ENCODE peak calls at places on chromosomes 12 and 14, in five cellular contexts. One of them, this sample, is unnamed.

GRCh38 chr14:61894452-61895077 is 132.3 kb downstream of the SNAPC1 start:
- DNase-seq in ACHN: peak; percentile 61
- DNase-seq in GM13977: peak; percentile 54
- DNase-seq in globus pallidus: peak; percentile 26
- DNase-seq in NCI-H1436: peak; percentile 78
- DNase-seq in this sample: peak; percentile 82

GRCh38 chr12:69475237-69475984 is 5.2 kb downstream of the FRS2 start:
- DNase-seq in ACHN: peak; percentile 67
- DNase-seq in globus pallidus: no peak
- DNase-seq in GM13977: no peak
- DNase-seq in NCI-H1436: no peak
- DNase-seq in this sample: no peak

GRCh38 chr12:46546634-46547273 is 174.2 kb upstream of the SLC38A2 start:
- DNase-seq in NCI-H1436: no peak
- DNase-seq in ACHN: no peak
- DNase-seq in GM13977: peak; percentile 64
- DNase-seq in globus pallidus: no peak
- DNase-seq in this sample: no peak

GRCh38 chr14:24816929-24817637 is 183.1 kb upstream of the GZMB start:
- DNase-seq in NCI-H1436: no peak
- DNase-seq in ACHN: no peak
- DNase-seq in GM13977: no peak
- DNase-seq in globus pallidus: no peak
- DNase-seq in this sample: no peak

GRCh38 chr12:138898-139534 is 72.4 kb downstream of the IQSEC3 start:
- DNase-seq in globus pallidus: no peak
- DNase-seq in ACHN: no peak
- DNase-seq in NCI-H1436: no peak
- DNase-seq in GM13977: no peak
- DNase-seq in this sample: no peak

GRCh38 chr12:17511369-17511768 is 578.6 kb downstream of the RERGL start:
- DNase-seq in NCI-H1436: no peak
- DNase-seq in GM13977: no peak
- DNase-seq in ACHN: peak; percentile 29
- DNase-seq in globus pallidus: no peak
- DNase-seq in this sample: no peak

GRCh38 chr14:24123465-24124417 is 6.7 kb upstream of the FITM1 start:
- DNase-seq in ACHN: no peak
- DNase-seq in globus pallidus: no peak
- DNase-seq in GM13977: no peak
- DNase-seq in NCI-H1436: no peak
- DNase-seq in this sample: no peak

GRCh38 chr12:123151679-123152454 is 977 bp upstream of the PITPNM2 start:
- DNase-seq in GM13977: peak; percentile 42
- DNase-seq in globus pallidus: no peak
- DNase-seq in NCI-H1436: no peak
- DNase-seq in ACHN: no peak
- DNase-seq in this sample: no peak

GRCh38 chr12:101470939-101471338 is 4.2 kb upstream of the SPIC start:
- DNase-seq in globus pallidus: no peak
- DNase-seq in GM13977: no peak
- DNase-seq in ACHN: no peak
- DNase-seq in NCI-H1436: no peak
- DNase-seq in this sample: no peak

GRCh38 chr14:23005861-23006534 is 3.9 kb downstream of the C14orf93 start:
- DNase-seq in GM13977: no peak
- DNase-seq in NCI-H1436: no peak
- DNase-seq in ACHN: no peak
- DNase-seq in globus pallidus: no peak
- DNase-seq in this sample: no peak

GRCh38 chr12:77442633-77443032 is 377.3 kb upstream of the E2F7 start:
- DNase-seq in GM13977: no peak
- DNase-seq in globus pallidus: no peak
- DNase-seq in ACHN: no peak
- DNase-seq in NCI-H1436: no peak
- DNase-seq in this sample: no peak

GRCh38 chr14:99481745-99482099 is 513 bp downstream of the CCNK start:
- DNase-seq in globus pallidus: no peak
- DNase-seq in ACHN: peak; percentile 45
- DNase-seq in GM13977: no peak
- DNase-seq in NCI-H1436: no peak
- DNase-seq in this sample: no peak

GRCh38 chr12:15278816-15279658 is 43.3 kb upstream of the PTPRO start:
- DNase-seq in GM13977: no peak
- DNase-seq in ACHN: no peak
- DNase-seq in NCI-H1436: no peak
- DNase-seq in globus pallidus: no peak
- DNase-seq in this sample: peak; percentile 76

GRCh38 chr12:109710747-109711595 is 2.7 kb upstream of the FAM222A start:
- DNase-seq in ACHN: no peak
- DNase-seq in globus pallidus: no peak
- DNase-seq in GM13977: no peak
- DNase-seq in NCI-H1436: no peak
- DNase-seq in this sample: no peak

GRCh38 chr12:15910864-15911696 is at the start of gene DERA:
- DNase-seq in ACHN: peak; percentile 94
- DNase-seq in globus pallidus: peak; percentile 77
- DNase-seq in GM13977: peak; percentile 74
- DNase-seq in NCI-H1436: peak; percentile 49
- DNase-seq in this sample: peak; percentile 42

GRCh38 chr12:16763901-16764300 is 157.9 kb upstream of the LMO3 start:
- DNase-seq in globus pallidus: no peak
- DNase-seq in ACHN: no peak
- DNase-seq in GM13977: no peak
- DNase-seq in NCI-H1436: no peak
- DNase-seq in this sample: no peak

GRCh38 chr12:632102-632696 is 31.0 kb downstream of the NINJ2 start:
- DNase-seq in globus pallidus: no peak
- DNase-seq in GM13977: no peak
- DNase-seq in ACHN: peak; percentile 62
- DNase-seq in NCI-H1436: no peak
- DNase-seq in this sample: no peak

GRCh38 chr12:102811125-102811737 is 105.8 kb downstream of the PAH start:
- DNase-seq in globus pallidus: no peak
- DNase-seq in GM13977: peak; percentile 29
- DNase-seq in NCI-H1436: peak; percentile 34
- DNase-seq in ACHN: peak; percentile 51
- DNase-seq in this sample: peak; percentile 50

GRCh38 chr14:50792058-50792477 is 38.9 kb downstream of the NIN start:
- DNase-seq in ACHN: no peak
- DNase-seq in GM13977: peak; percentile 31
- DNase-seq in NCI-H1436: no peak
- DNase-seq in globus pallidus: no peak
- DNase-seq in this sample: no peak

GRCh38 chr12:124548854-124549378 is 18.5 kb downstream of the NCOR2 start:
- DNase-seq in ACHN: peak; percentile 65
- DNase-seq in NCI-H1436: no peak
- DNase-seq in globus pallidus: peak; percentile 49
- DNase-seq in GM13977: no peak
- DNase-seq in this sample: no peak

GRCh38 chr12:102528111-102528510 is 47.7 kb upstream of the IGF1 start:
- DNase-seq in NCI-H1436: no peak
- DNase-seq in GM13977: no peak
- DNase-seq in ACHN: no peak
- DNase-seq in globus pallidus: no peak
- DNase-seq in this sample: no peak

GRCh38 chr14:70904376-70904775 is 2.9 kb upstream of the PCNX1 start:
- DNase-seq in globus pallidus: no peak
- DNase-seq in ACHN: no peak
- DNase-seq in GM13977: no peak
- DNase-seq in NCI-H1436: no peak
- DNase-seq in this sample: no peak

GRCh38 chr12:19978193-19978592 is 390.1 kb upstream of the PDE3A start:
- DNase-seq in ACHN: no peak
- DNase-seq in GM13977: no peak
- DNase-seq in globus pallidus: no peak
- DNase-seq in NCI-H1436: no peak
- DNase-seq in this sample: no peak

GRCh38 chr12:2892246-2892645 is 1.6 kb downstream of the TULP3 start:
- DNase-seq in ACHN: no peak
- DNase-seq in globus pallidus: no peak
- DNase-seq in GM13977: no peak
- DNase-seq in NCI-H1436: no peak
- DNase-seq in this sample: no peak

GRCh38 chr12:120797677-120798642 is 72.3 kb downstream of the ACADS start:
- DNase-seq in NCI-H1436: no peak
- DNase-seq in ACHN: no peak
- DNase-seq in globus pallidus: no peak
- DNase-seq in GM13977: no peak
- DNase-seq in this sample: no peak

GRCh38 chr14:91424813-91425719 is 7.4 kb upstream of the CCDC88C start:
- DNase-seq in NCI-H1436: no peak
- DNase-seq in globus pallidus: no peak
- DNase-seq in GM13977: no peak
- DNase-seq in ACHN: no peak
- DNase-seq in this sample: no peak

GRCh38 chr14:72423957-72424356 is 469.9 kb downstream of the DPF3 start:
- DNase-seq in ACHN: no peak
- DNase-seq in NCI-H1436: no peak
- DNase-seq in GM13977: no peak
- DNase-seq in globus pallidus: no peak
- DNase-seq in this sample: no peak

GRCh38 chr12:55996715-55997534 is at the start of gene SUOX:
- DNase-seq in GM13977: peak; percentile 98
- DNase-seq in globus pallidus: peak; percentile 98
- DNase-seq in NCI-H1436: peak; percentile 73
- DNase-seq in ACHN: peak; percentile 100
- DNase-seq in this sample: peak; percentile 88

GRCh38 chr12:106078358-106079025 is 60.3 kb downstream of the NUAK1 start:
- DNase-seq in NCI-H1436: no peak
- DNase-seq in GM13977: no peak
- DNase-seq in globus pallidus: peak; percentile 88
- DNase-seq in ACHN: peak; percentile 98
- DNase-seq in this sample: no peak

GRCh38 chr12:28954333-28954732 is 194.7 kb upstream of the FAR2 start:
- DNase-seq in ACHN: no peak
- DNase-seq in NCI-H1436: no peak
- DNase-seq in globus pallidus: no peak
- DNase-seq in GM13977: no peak
- DNase-seq in this sample: no peak

GRCh38 chr14:101855958-101856357 is 94.4 kb downstream of the PPP2R5C start:
- DNase-seq in NCI-H1436: no peak
- DNase-seq in GM13977: no peak
- DNase-seq in globus pallidus: no peak
- DNase-seq in ACHN: no peak
- DNase-seq in this sample: no peak

GRCh38 chr14:98786456-98786855 is 485.5 kb downstream of the BCL11B start:
- DNase-seq in ACHN: no peak
- DNase-seq in globus pallidus: no peak
- DNase-seq in NCI-H1436: no peak
- DNase-seq in GM13977: no peak
- DNase-seq in this sample: no peak

GRCh38 chr12:79378496-79378895 is 312.3 kb downstream of the PAWR start:
- DNase-seq in GM13977: no peak
- DNase-seq in ACHN: no peak
- DNase-seq in globus pallidus: no peak
- DNase-seq in NCI-H1436: no peak
- DNase-seq in this sample: no peak

GRCh38 chr12:24489939-24490338 is 459.0 kb downstream of the BCAT1 start:
- DNase-seq in ACHN: no peak
- DNase-seq in globus pallidus: no peak
- DNase-seq in GM13977: no peak
- DNase-seq in NCI-H1436: no peak
- DNase-seq in this sample: no peak

GRCh38 chr14:63766616-63767015 is 38.8 kb upstream of the SGPP1 start:
- DNase-seq in globus pallidus: no peak
- DNase-seq in GM13977: no peak
- DNase-seq in ACHN: no peak
- DNase-seq in NCI-H1436: no peak
- DNase-seq in this sample: no peak

This sample was measured in COR-L47.